ENCODE peak calls at places on chromosomes 7 and 10, in nine cellular contexts. O, L, J, P, X, U, G, I and Q are unnamed samples.

GRCh38 chr10:122435212-122435827 is 19.1 kb upstream of the ARMS2 start:
- DNase-seq in O (no peak), L (peak; percentile 67), J (no peak), P (peak; percentile 29), X (no peak), U (peak; percentile 75), G (no peak), I (peak; percentile 55), Q (no peak)

GRCh38 chr10:31847518-31847917 is 81.1 kb downstream of the ARHGAP12 start:
- DNase-seq in O (no peak), L (no peak), J (no peak), P (no peak), X (no peak), U (no peak), G (no peak), I (no peak), Q (no peak)

GRCh38 chr7:39948375-39948774 is 1.7 kb upstream of the CDK13 start:
- DNase-seq in O (no peak), L (no peak), J (no peak), P (no peak), X (no peak), U (no peak), G (no peak), I (no peak), Q (no peak)

GRCh38 chr7:33457041-33457440 is 327.7 kb downstream of the BBS9 start:
- DNase-seq in O (no peak), L (no peak), J (no peak), P (no peak), X (no peak), U (no peak), G (no peak), I (no peak), Q (no peak)

GRCh38 chr10:47449102-47449978 is 34.6 kb downstream of the ANXA8 start:
- DNase-seq in O (no peak), L (no peak), J (no peak), P (no peak), X (no peak), U (no peak), G (no peak), I (no peak), Q (no peak)

GRCh38 chr7:19108985-19109946 is 8.2 kb downstream of the TWIST1 start:
- DNase-seq in O (no peak), L (no peak), J (no peak), P (no peak), X (no peak), U (no peak), G (no peak), I (no peak), Q (no peak)

GRCh38 chr10:37856881-37857286 is 526 bp downstream of the ZNF248 start:
- DNase-seq in O (no peak), L (no peak), J (peak; percentile 20), P (no peak), X (peak; percentile 34), U (peak; percentile 22), G (no peak), I (no peak), Q (no peak)

GRCh38 chr7:88217675-88218427 is 2.0 kb downstream of the SRI start:
- DNase-seq in O (no peak), L (peak; percentile 13), J (no peak), P (no peak), X (no peak), U (no peak), G (peak; percentile 44), I (no peak), Q (no peak)

GRCh38 chr7:127652333-127653248 is 597 bp downstream of the SND1 start:
- DNase-seq in O (no peak), L (peak; percentile 29), J (no peak), P (no peak), X (no peak), U (peak; percentile 59), G (no peak), I (peak; percentile 62), Q (peak; percentile 70)

GRCh38 chr10:33215635-33216034 is 118.8 kb downstream of the NRP1 start:
- DNase-seq in O (no peak), L (peak; percentile 53), J (no peak), P (no peak), X (peak; percentile 38), U (peak; percentile 93), G (no peak), I (no peak), Q (no peak)

GRCh38 chr10:21993360-21994001 is 10.0 kb downstream of the DNAJC1 start:
- DNase-seq in O (no peak), L (peak; percentile 49), J (no peak), P (no peak), X (no peak), U (peak; percentile 64), G (no peak), I (peak; percentile 29), Q (no peak)
- TF ChIP-seq CTCF in O (peak; percentile 71), L (peak; percentile 23), J (peak; percentile 60), P (peak; percentile 22), X (peak; percentile 42), U (peak; percentile 43), G (peak; percentile 91), I (peak; percentile 60), Q (peak; percentile 76)

GRCh38 chr7:151727579-151728285 is 149.2 kb downstream of the PRKAG2 start:
- DNase-seq in O (peak; percentile 27), L (peak; percentile 94), J (peak; percentile 62), P (peak; percentile 96), X (peak; percentile 89), U (peak; percentile 96), G (peak; percentile 82), I (peak; percentile 97), Q (no peak)

GRCh38 chr7:151726875-151727578 is 149.9 kb downstream of the PRKAG2 start:
- DNase-seq in O (no peak), L (no peak), J (no peak), P (no peak), X (no peak), U (no peak), G (no peak), I (no peak), Q (no peak)

GRCh38 chr7:151724920-151725584 is 151.9 kb downstream of the PRKAG2 start:
- DNase-seq in O (no peak), L (no peak), J (peak; percentile 5), P (no peak), X (no peak), U (no peak), G (peak; percentile 62), I (no peak), Q (no peak)

GRCh38 chr7:151724250-151724915 is 152.5 kb downstream of the PRKAG2 start:
- DNase-seq in O (no peak), L (no peak), J (no peak), P (no peak), X (no peak), U (no peak), G (no peak), I (no peak), Q (no peak)

DNA sequence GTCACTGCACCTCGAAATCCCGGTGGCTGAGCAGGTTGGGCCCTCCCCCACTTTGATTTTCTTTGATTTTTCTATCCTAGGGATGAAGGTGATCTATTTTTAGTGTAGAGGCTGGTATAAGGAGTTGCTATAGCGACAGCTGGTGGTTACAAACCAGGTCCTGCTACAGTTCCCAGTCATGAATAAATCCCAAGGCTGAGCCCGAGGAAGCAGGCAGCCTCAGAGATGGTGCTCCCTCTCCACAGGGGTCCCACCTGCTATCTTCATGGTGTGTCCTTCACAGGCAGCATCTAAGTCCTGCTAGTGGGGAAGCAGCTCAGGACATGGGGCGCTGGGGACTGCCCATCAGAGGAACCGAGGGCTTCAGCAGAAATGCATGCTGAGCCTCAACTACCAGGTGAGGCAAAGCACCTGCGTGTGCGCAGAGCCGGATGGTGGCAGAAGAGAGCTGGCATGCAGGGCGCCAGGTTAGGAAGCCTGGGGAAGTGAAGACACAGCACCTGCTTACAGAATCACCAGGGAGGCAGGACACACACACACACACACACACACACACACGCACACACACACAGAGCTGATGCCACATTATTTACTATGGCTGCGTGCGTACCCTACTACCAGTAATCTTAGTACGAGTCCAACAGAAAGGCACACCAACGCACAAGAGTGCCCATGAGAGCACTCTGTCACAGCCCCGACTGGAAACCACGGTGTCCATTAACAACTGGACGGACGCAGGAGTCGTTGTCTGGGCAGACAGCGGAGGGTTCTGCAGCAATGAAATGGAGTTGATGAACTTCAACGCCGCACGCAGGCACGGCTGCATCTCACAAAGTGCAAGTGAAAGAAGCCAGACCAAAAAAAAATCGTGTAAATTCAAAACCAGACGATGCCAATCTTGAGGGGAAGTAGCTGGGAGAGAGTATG is 150.8 kb downstream of the PRKAG2 start:
- DNase-seq in O (no peak), L (no peak), J (no peak), P (no peak), X (no peak), U (no peak), G (no peak), I (peak; percentile 49), Q (no peak)
- TF ChIP-seq CTCF in O (no peak), L (no peak), J (no peak), P (no peak), X (no peak), U (no peak), G (no peak), I (no peak), Q (no peak)

DNA sequence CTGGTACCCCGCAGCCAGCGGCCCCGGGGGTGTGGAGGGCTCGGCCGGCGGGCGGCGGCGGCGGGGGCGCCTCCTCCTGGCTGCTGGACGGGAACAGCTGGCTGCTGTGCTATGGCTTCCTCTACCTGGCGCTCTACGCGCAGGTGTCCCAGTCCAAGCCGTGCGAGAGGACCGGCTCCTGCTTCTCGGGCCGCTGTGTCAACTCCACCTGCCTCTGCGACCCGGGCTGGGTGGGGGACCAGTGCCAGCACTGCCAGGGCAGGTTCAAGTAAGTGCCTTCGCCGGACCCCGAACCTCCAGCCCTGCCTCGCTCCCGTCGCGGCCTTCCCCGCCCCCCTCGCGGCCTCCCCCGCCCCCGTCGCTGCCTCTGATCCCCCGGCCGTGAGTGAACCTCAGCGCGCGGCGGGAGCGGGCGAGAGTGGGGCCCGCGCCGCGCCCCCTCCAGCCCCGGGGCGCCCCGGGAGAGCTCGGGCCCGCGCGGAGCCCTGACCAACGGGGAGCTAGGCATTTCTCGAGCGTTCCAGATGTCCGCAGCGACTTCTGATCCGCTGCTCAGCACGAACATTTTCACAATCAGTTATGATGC is 704 bp downstream of the ATRNL1 start:
- DNase-seq in O (no peak), L (no peak), J (no peak), P (no peak), X (no peak), U (no peak), G (no peak), I (no peak), Q (no peak)
- TF ChIP-seq CTCF in O (peak; percentile 20), L (peak; percentile 30), J (no peak), P (no peak), X (no peak), U (no peak), G (no peak), I (peak; percentile 12), Q (peak; percentile 48)

GRCh38 chr10:64976150-64976549 is 1454.9 kb downstream of the REEP3 start:
- DNase-seq in O (no peak), L (no peak), J (no peak), P (no peak), X (no peak), U (no peak), G (no peak), I (no peak), Q (no peak)

GRCh38 chr10:64973391-64973790 is 1452.2 kb downstream of the REEP3 start:
- DNase-seq in O (no peak), L (no peak), J (no peak), P (no peak), X (no peak), U (no peak), G (no peak), I (no peak), Q (no peak)

DNA sequence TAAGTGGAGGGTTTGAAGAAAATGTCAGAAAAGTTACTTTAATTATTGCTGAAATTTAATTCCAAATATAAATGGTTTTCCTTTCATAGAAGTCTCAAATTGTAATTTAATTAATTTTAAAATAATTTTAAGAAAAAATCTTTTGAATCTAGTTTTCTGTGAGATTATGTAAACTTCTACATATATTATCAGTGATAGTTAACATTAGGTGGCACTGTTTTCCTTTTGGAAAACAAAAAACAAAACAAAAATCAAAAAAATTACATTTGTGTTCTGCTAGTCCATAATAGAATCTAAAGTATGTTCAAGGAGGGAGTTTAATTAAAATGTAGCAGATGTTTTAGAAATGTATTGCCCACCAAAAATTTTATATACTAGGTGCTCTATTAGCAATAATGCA is 1456.7 kb downstream of the REEP3 start:
- DNase-seq in O (no peak), L (peak; percentile 2), J (no peak), P (no peak), X (no peak), U (no peak), G (no peak), I (no peak), Q (no peak)
- TF ChIP-seq CTCF in O (no peak), L (no peak), J (peak; percentile 23), P (no peak), X (no peak), U (no peak), G (no peak), I (no peak), Q (peak; percentile 45)